ENCODE peak calls at places on chromosome 7, in five cellular contexts. Z, B, I, V and D are unnamed samples.

GRCh38 chr7:111821076-111821475 is 258.8 kb upstream of the IMMP2L start:
- DNase-seq in Z (no peak), B (no peak), I (no peak), V (no peak), D (no peak)

GRCh38 chr7:98317366-98318040 is 36.0 kb downstream of the BRI3 start:
- DNase-seq in Z (no peak), B (no peak), I (no peak), V (no peak), D (no peak)

GRCh38 chr7:159075563-159076238 is 69.0 kb downstream of the VIPR2 start:
- DNase-seq in Z (no peak), B (no peak), I (no peak), V (no peak), D (no peak)

GRCh38 chr7:104089622-104090021 is 100.2 kb upstream of the RELN start:
- DNase-seq in Z (no peak), B (no peak), I (no peak), V (no peak), D (no peak)

GRCh38 chr7:63067897-63068585 is 930.6 kb upstream of the ZNF722 start:
- DNase-seq in Z (no peak), B (no peak), I (no peak), V (no peak), D (no peak)

GRCh38 chr7:135706858-135707569 is 21.0 kb downstream of the SLC13A4 start:
- DNase-seq in Z (no peak), B (no peak), I (no peak), V (peak), D (no peak)

GRCh38 chr7:122885583-122886356 is 490 bp downstream of the CADPS2 start:
- DNase-seq in Z (no peak), B (peak), I (peak), V (peak), D (no peak)

GRCh38 chr7:3078458-3078857 is 34.8 kb upstream of the CARD11 start:
- DNase-seq in Z (no peak), B (no peak), I (no peak), V (no peak), D (no peak)

GRCh38 chr7:36946401-36946739 is 222.1 kb upstream of the AOAH start:
- DNase-seq in Z (no peak), B (no peak), I (no peak), V (no peak), D (no peak)

GRCh38 chr7:16912540-16912939 is 30.8 kb upstream of the AGR3 start:
- DNase-seq in Z (no peak), B (no peak), I (no peak), V (no peak), D (no peak)

DNA sequence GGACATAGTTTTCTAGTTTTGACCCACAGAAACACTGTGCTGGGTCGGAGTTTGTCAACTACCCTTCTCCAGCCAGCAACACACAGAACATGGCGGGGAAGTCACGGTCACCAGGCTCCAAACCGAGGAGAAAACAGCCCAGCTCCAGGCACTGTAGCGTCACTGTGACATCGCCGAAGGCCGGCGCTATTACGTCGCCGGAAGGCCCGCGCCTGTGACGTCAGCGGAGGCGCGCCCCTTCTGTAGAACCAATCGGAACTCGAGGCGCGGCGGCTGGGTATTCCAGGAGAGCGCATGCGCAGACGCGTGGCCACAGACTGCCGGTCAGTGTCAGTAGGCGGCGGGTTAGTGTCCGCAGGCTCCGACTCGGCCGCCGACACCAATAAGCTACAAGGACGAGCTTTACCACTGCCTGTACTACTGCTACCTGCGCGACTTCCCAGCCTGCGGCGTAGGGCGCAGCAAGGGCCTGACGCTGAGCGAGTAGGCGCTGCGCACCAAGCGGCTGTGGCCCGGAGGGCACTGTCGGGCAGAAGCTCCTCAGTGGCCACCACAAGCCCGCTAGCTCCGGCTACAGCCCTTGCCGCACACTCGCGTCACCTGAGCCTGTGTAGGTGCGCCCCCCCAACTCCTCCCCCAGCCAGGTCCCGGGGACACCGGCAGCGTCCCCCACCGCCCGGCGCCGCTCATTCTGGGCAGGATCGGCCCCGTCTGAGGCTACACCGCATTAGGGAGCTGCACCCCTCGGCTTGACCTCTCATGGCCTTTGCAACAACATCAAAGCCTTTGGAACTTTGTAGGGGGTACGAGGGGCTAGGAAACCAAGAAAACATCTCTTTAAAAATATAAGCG is 35.1 kb upstream of the SRRM3 start:
- DNase-seq in Z (peak), B (peak), I (peak), V (peak), D (peak)
- TF ChIP-seq CTCF in Z (no peak), B (peak), I (peak), V (no peak), D (no peak)

DNA sequence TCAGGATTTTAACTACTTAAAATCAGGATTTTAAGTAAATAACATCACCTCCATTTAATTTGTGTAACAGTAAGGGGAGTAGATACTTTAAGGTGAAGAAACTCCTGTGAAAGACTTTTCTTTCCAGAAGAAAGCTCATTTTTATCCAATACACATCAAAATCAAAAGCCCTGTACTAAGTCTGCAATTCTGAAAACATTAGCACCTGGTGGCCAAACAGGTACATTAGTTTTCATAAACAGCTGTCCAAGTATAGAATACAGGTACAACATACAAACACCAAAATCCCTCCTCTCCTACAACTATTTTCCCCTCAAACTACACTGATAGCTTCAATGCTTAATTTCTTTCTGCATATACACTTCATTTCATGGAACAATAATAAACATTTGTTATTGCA is 22.9 kb downstream of the FAM3C start:
- DNase-seq in Z (no peak), B (no peak), I (no peak), V (no peak), D (no peak)
- TF ChIP-seq CTCF in Z (no peak), B (no peak), I (no peak), V (no peak), D (no peak)

DNA sequence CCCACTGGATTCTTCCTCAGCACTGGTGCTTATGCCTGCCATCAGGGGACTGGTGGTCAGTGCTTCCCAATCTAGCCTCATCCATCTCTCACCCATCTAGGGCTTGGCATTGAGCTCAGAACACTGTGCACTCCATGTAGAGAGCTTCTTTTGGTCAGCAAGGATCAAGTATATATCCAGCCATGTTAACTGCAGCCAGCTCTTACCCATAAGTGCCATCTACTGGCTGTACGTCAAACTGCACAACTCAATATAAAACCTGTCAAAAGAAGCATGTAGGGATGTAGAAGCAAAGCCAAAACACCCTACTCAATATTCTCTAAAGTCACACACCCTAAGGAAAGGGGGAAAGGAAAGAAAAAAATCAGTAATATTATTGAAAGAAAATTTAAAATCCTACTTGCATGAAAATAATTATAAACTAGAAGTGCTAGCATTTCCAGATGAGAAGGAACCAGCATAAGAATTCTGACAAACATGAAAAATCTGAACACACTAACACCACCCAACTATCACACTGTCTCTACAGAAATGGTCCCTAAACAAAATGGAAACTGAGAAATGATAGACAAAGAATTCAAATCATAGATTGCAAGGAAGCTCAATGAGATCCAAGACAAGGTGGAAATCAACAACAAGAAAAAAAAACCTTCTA is 531.1 kb upstream of the STEAP1 start:
- DNase-seq in Z (peak), B (peak), I (no peak), V (peak), D (no peak)
- TF ChIP-seq CTCF in Z (peak), B (peak), I (peak), V (peak), D (peak)

GRCh38 chr7:130593033-130593432 is 75.5 kb downstream of the COPG2 start:
- DNase-seq in Z (no peak), B (no peak), I (no peak), V (peak), D (no peak)
- TF ChIP-seq CTCF in Z (no peak), B (no peak), I (no peak), V (no peak), D (no peak)

GRCh38 chr7:41891967-41892755 is 189.3 kb upstream of the INHBA start:
- DNase-seq in Z (no peak), B (no peak), I (no peak), V (no peak), D (no peak)
- TF ChIP-seq CTCF in Z (peak), B (no peak), I (no peak), V (no peak), D (no peak)

GRCh38 chr7:157502701-157503111 is 165.9 kb downstream of the DNAJB6 start:
- DNase-seq in Z (no peak), B (no peak), I (no peak), V (no peak), D (peak)
- TF ChIP-seq CTCF in Z (no peak), B (no peak), I (no peak), V (no peak), D (no peak)

DNA sequence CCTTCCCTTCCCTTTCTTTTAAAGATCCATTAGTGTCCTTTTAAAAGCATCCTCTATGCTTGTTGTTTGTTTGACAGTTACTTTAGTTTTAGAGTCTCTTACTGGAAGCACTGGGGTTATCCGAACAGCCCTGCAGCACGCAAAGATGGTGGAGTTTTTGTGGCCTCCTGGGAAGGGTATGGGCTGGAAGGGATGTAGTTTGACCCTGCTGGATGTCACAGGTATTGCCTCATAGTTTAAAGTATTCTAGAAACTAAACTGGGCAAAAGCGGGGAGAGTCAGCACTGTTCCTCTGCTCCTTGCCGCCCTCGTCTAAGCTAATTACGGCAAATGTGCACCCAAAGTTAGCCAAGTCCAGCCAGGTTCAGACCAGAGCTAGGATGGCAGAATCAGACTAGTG is 35.8 kb upstream of the GNAI1 start:
- DNase-seq in Z (no peak), B (no peak), I (no peak), V (no peak), D (no peak)
- TF ChIP-seq CTCF in Z (peak), B (no peak), I (no peak), V (no peak), D (peak)